ENCODE peak calls at places on chromosome 3, in four cellular contexts. I is esophagus squamous epithelium, T is kidney, M is AG04449. N is an unnamed sample.

GRCh38 chr3:71725279-71725991 is at the start of gene EIF4E3:
- DNase-seq in I (no peak), T (peak), M (no peak), N (no peak)

GRCh38 chr3:172173316-172174271 is 134.2 kb downstream of the FNDC3B start:
- DNase-seq in I (no peak), T (no peak), M (no peak), N (no peak)

GRCh38 chr3:167487556-167487955 is 13.7 kb upstream of the SERPINI2 start:
- DNase-seq in I (no peak), T (no peak), M (no peak), N (no peak)

GRCh38 chr3:39146083-39146501 is 7.3 kb downstream of the CSRNP1 start:
- DNase-seq in I (no peak), T (no peak), M (no peak), N (no peak)

GRCh38 chr3:144294659-144295538 is 323.3 kb downstream of the DIPK2A start:
- DNase-seq in I (no peak), T (no peak), M (no peak), N (no peak)

GRCh38 chr3:71565976-71566375 is 17.6 kb downstream of the FOXP1 start:
- DNase-seq in I (no peak), T (no peak), M (no peak), N (no peak)

GRCh38 chr3:16370503-16370871 is 105.5 kb downstream of the OXNAD1 start:
- DNase-seq in I (no peak), T (no peak), M (no peak), N (no peak)

GRCh38 chr3:186067360-186068242 is 41.3 kb downstream of the ETV5 start:
- DNase-seq in I (no peak), T (no peak), M (no peak), N (no peak)

GRCh38 chr3:35670408-35670807 is 31.1 kb downstream of the ARPP21 start:
- DNase-seq in I (no peak), T (no peak), M (no peak), N (no peak)

GRCh38 chr3:112856537-112856936 is 9.9 kb upstream of the CD200R1L start:
- DNase-seq in I (no peak), T (no peak), M (no peak), N (no peak)

GRCh38 chr3:47010050-47010712 is 30.7 kb downstream of the NBEAL2 start:
- DNase-seq in I (no peak), T (no peak), M (no peak), N (no peak)
- H3K4me3 ChIP-seq in I (peak), T (peak), M (peak), N (peak)

GRCh38 chr3:132660056-132660744 is at the start of gene UBA5:
- DNase-seq in I (no peak), T (peak), M (no peak), N (no peak)

GRCh38 chr3:132662212-132662611 is 2.1 kb downstream of the UBA5 start:
- DNase-seq in I (no peak), T (no peak), M (no peak), N (no peak)

GRCh38 chr3:132661120-132661519 is 991 bp downstream of the UBA5 start:
- DNase-seq in I (no peak), T (no peak), M (no peak), N (no peak)

GRCh38 chr3:132659370-132660055 is at the start of gene ACAD11:
- DNase-seq in I (no peak), T (peak), M (no peak), N (peak)

DNA sequence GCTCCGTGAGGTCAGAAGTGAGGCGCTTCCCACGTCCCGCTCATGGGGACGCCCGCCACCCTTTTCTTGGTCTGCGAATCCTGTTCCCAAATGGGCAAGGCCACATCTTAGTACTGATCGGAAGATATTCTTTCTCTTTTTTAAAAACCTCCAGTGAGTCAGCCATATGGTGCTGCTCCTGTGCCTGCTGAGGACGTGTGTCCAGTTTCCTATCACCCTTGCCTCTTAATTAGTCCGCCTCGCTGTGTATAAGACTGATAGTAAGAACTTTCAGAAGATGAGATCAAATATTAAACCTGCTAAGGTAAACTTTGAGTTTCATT is 577 bp downstream of the UBA5 start:
- DNase-seq in I (no peak), T (no peak), M (no peak), N (no peak)
- TF ChIP-seq CTCF in I (no peak), T (no peak), M (no peak), N (no peak)

DNA sequence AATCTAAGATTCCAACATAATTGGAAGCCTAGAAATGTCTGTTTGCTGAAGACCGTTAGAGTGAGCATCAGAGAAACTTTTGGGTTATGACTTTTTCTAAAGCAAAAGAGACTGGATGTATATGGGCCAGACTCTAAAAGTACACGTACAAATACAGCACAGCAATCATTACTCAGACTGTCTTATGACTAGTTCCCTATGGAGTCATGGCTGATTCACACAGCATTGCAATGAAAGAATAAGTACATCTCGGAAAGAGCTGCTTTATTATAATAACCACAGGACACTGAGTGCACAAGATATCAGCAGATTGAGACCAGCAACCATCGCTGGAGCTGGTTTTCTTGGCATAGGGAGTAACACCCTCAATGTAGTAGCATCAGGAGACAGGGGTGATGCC is 618.6 kb downstream of the NLGN1 start:
- DNase-seq in I (no peak), T (no peak), M (peak), N (peak)
- H3K4me3 ChIP-seq in I (no peak), T (no peak), M (no peak), N (no peak)

DNA sequence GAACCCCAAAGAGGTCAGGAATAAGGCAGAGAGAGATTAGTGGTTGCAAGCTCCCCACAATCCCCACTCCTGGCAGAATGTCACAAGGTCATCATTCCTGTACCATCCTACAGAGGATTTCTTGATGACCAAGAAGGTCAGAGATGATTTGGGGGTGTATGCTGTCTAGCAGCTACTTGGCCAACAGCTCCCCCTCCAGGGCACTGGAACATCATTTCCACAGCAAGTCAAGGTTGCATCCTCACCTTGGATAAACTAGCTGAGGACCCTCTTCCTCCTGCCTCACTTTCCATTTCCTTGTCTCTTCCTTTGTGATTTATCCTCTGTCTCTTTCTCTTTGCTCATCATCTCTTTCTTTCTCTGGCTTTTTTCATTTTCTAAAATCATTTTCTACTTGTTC is 106.3 kb downstream of the PROS1 start:
- DNase-seq in I (no peak), T (no peak), M (no peak), N (no peak)
- TF ChIP-seq CTCF in I (no peak), T (no peak), M (no peak), N (no peak)

GRCh38 chr3:126399348-126399730 is 4.6 kb downstream of the CFAP100 start:
- DNase-seq in I (no peak), T (no peak), M (no peak), N (no peak)
- H3K4me3 ChIP-seq in I (no peak), T (no peak), M (no peak), N (no peak)

GRCh38 chr3:45692866-45693265 is 3.7 kb downstream of the SACM1L start:
- DNase-seq in I (no peak), T (no peak), M (no peak), N (no peak)

GRCh38 chr3:45690331-45691035 is 1.3 kb downstream of the SACM1L start:
- DNase-seq in I (no peak), T (no peak), M (no peak), N (no peak)

GRCh38 chr3:45688882-45689786 is at the start of gene SACM1L:
- DNase-seq in I (peak), T (peak), M (peak), N (peak)

GRCh38 chr3:45689787-45690145 is 570 bp downstream of the SACM1L start:
- DNase-seq in I (no peak), T (no peak), M (no peak), N (no peak)

GRCh38 chr3:45693941-45694521 is 4.8 kb downstream of the SACM1L start:
- DNase-seq in I (no peak), T (no peak), M (no peak), N (no peak)
- TF ChIP-seq CTCF in I (no peak), T (no peak), M (no peak), N (no peak)

DNA sequence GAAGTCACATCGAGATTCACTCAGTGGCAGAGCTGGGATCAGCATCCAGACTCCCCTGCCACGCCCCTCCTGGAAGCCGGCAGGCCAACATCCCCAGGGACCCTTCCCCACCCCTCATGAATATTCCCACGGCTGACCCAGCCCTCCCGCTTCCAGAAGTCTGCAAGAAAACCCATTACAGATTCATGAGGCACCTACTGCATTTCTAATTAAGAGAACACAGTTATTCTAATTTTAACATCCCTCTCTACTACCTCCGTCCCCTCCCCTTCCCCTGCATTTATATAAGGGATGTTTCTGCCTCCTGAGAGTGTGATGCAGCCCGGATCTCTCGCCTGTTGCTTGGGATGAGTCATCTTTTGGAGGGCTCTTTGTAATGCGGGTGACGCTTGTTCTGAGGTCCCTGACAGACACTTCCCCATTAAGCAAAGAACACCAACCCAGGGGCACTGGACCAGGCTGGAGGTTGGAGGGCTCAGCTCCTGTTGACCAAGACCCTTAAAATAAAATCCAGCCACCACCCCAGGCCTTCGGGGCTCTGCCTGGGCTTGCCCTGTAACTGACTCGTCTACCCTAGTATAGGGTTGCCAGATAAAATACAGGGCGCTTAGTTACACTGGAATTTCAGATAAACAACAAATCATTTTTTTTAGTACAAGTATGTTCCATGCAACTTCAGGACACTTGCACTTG is 118.7 kb downstream of the NUP210 start:
- DNase-seq in I (no peak), T (peak), M (no peak), N (peak)
- H3K4me3 ChIP-seq in I (no peak), T (no peak), M (no peak), N (no peak)

DNA sequence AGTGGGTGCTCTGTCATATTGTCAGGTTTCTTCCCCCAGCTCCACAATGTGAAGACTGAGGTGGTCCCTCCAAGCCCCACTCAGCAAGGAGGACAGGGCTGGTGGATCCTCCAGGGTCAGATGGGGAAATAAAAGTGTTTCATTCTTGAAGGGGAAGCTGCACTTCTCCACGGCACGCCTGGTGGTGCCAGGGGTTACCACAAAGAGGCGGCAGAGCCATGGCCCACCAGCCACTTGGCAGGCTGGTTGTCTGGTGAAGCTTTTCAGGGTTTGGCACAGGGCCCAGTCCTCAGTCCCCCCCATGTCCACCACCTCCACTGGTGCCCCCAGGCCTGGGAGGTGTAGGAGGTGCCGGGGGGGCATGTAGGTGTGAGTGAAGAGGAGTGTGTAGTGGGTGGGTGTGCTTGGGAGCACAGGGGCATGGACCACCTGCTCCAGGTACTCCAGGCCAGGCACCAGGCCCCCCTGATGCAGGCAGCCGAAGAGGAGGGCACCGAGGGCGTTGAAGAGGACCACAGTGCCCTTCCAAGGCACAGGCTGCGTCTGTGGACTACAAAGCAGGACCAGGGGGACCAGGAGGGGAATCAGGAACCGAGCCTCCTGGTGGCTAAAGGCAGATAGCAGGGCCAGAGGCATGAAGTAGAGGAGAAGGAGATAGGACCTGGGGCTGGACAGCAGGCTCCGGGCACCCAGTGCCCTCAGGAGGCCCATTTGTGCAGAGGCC is 5.0 kb upstream of the NCBP2 start:
- DNase-seq in I (no peak), T (no peak), M (no peak), N (no peak)
- TF ChIP-seq CTCF in I (no peak), T (no peak), M (no peak), N (peak)

DNA sequence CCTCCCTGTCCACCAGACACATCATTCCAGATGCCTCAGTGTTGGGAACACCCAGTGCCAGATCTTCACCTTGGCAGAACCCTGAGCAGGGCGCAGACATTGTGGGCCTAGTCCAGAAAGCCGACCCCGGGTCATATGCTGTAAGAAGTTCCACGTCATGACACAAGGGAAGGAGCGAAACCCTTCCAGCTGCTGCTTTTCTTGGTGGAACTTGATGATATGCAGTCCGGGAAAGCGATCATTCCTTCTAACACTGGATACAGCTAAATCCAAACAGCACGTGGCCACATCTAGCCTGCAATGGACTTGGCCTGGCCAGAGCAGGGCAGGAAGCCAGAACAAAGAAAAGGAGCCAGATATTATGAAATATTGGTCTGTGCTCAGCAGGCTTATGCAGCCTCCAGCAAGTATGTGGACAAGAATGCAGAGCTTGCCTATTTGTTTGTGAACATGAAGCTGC is 22.0 kb downstream of the GASK1A start:
- DNase-seq in I (no peak), T (peak), M (peak), N (peak)
- H3K4me3 ChIP-seq in I (no peak), T (no peak), M (no peak), N (no peak)